ENCODE peak calls at places on chromosomes 4 and X, in six cellular contexts. P is HepG2; E is CD8-positive, alpha-beta T cell; I is lower lobe of right lung; H is IMR-90; U is uterus. N is an unnamed sample.

GRCh38 chr4:152929888-152930287 is 6.2 kb upstream of the FHDC1 start:
- DNase-seq in P (no peak), E (no peak), I (no peak), H (no peak), U (no peak), N (no peak)

GRCh38 chrX:129360175-129360574 is 163.1 kb downstream of the SMARCA1 start:
- DNase-seq in P (peak), E (peak), I (no peak), H (peak), U (no peak), N (no peak)

GRCh38 chr4:8079031-8079885 is 79.4 kb downstream of the ABLIM2 start:
- DNase-seq in P (no peak), E (no peak), I (peak), H (no peak), U (no peak), N (peak)

GRCh38 chr4:30720656-30721352 is 635 bp downstream of the PCDH7 start:
- DNase-seq in P (no peak), E (no peak), I (no peak), H (peak), U (peak), N (peak)

GRCh38 chrX:130497531-130497930 is 95.7 kb downstream of the RBMX2 start:
- DNase-seq in P (no peak), E (no peak), I (no peak), H (no peak), U (no peak), N (no peak)

GRCh38 chrX:66046612-66047235 is 6.8 kb upstream of the VSIG4 start:
- DNase-seq in P (no peak), E (no peak), I (no peak), H (no peak), U (no peak), N (no peak)

GRCh38 chr4:52071786-52072552 is 20.9 kb downstream of the SPATA18 start:
- DNase-seq in P (no peak), E (no peak), I (no peak), H (no peak), U (no peak), N (no peak)

GRCh38 chr4:126028871-126029270 is 714.1 kb downstream of the FAT4 start:
- DNase-seq in P (no peak), E (no peak), I (no peak), H (peak), U (no peak), N (no peak)

GRCh38 chr4:17058506-17058905 is 160.1 kb upstream of the LDB2 start:
- DNase-seq in P (no peak), E (no peak), I (no peak), H (peak), U (peak), N (no peak)

GRCh38 chrX:71989768-71990167 is 79.1 kb downstream of the NHSL2 start:
- DNase-seq in P (no peak), E (no peak), I (no peak), H (peak), U (no peak), N (no peak)

GRCh38 chrX:50198348-50198747 is 2.5 kb downstream of the AKAP4 start:
- DNase-seq in P (no peak), E (no peak), I (no peak), H (no peak), U (no peak), N (no peak)

GRCh38 chr4:112563431-112564200 is 47.6 kb upstream of the NEUROG2 start:
- DNase-seq in P (no peak), E (no peak), I (no peak), H (no peak), U (no peak), N (no peak)

GRCh38 chr4:67918428-67918827 is 34.6 kb upstream of the TMPRSS11D start:
- DNase-seq in P (no peak), E (no peak), I (no peak), H (no peak), U (no peak), N (no peak)

GRCh38 chr4:44679060-44679459 is 840 bp downstream of the GUF1 start:
- DNase-seq in P (no peak), E (no peak), I (no peak), H (no peak), U (no peak), N (no peak)

GRCh38 chr4:3826247-3827172 is 60.3 kb downstream of the ADRA2C start:
- DNase-seq in P (peak), E (no peak), I (peak), H (no peak), U (no peak), N (peak)

GRCh38 chr4:3829954-3830773 is 64.0 kb downstream of the ADRA2C start:
- DNase-seq in P (peak), E (no peak), I (no peak), H (no peak), U (no peak), N (peak)

GRCh38 chr4:3829211-3829953 is 63.2 kb downstream of the ADRA2C start:
- DNase-seq in P (no peak), E (no peak), I (peak), H (no peak), U (no peak), N (peak)

GRCh38 chr4:3828546-3828945 is 62.4 kb downstream of the ADRA2C start:
- DNase-seq in P (no peak), E (no peak), I (peak), H (no peak), U (no peak), N (peak)

GRCh38 chr4:3827616-3828492 is 61.7 kb downstream of the ADRA2C start:
- DNase-seq in P (peak), E (no peak), I (peak), H (peak), U (peak), N (peak)
- H3K27ac ChIP-seq in P (peak), E (no peak), I (no peak), H (no peak), U (no peak), N (peak)

DNA sequence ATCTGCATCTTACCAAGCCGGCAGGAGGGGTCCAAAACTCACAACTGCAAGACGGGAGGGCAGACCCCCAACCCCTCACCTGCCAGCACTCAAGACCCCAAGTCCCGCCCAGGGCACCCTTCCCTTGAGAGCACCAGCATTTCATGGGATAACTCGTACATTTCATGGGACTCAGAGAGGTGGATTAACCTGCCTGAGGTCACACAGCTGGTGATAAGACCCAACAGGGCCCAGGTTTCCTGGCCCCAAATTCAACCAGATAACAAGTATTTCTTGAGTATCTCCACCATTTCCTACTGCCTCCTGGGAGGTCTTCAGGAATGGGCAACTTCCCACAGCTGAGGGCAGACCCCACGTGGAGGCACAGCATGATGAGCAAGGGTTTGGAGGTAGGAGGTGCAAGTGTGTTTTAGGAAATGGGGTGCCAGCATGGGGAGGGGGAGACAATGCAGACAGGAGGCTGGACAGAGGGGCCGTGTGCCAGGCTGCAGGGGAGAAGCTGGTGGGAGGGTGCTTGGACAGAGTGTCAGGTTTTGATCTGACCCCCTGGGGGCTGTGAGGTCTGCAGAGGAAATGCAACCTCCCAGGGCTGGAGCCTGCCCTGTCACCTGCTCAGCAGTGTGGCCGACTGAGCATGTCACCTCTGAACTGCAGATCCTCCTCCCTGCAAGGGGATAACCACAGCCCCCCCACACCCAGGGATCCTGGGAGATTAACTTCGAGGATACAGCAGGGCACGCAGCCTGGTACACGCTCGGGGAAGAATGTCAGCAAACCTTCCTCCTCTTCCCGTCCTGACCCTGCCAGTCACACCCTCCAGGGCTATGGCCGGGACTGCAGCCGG is 4.4 kb downstream of the ADRA2C start:
- DNase-seq in P (no peak), E (no peak), I (no peak), H (no peak), U (no peak), N (no peak)
- H3K27ac ChIP-seq in P (no peak), E (no peak), I (no peak), H (no peak), U (no peak), N (no peak)

GRCh38 chr4:26289421-26289820 is 31.4 kb upstream of the RBPJ start:
- DNase-seq in P (no peak), E (no peak), I (no peak), H (no peak), U (no peak), N (no peak)

GRCh38 chr4:26290276-26290675 is 30.5 kb upstream of the RBPJ start:
- DNase-seq in P (no peak), E (no peak), I (no peak), H (no peak), U (no peak), N (no peak)

GRCh38 chr4:26288308-26288982 is 32.4 kb upstream of the RBPJ start:
- DNase-seq in P (no peak), E (no peak), I (peak), H (peak), U (no peak), N (no peak)

GRCh38 chr4:26285272-26285671 is 35.5 kb upstream of the RBPJ start:
- DNase-seq in P (no peak), E (no peak), I (no peak), H (no peak), U (no peak), N (no peak)

GRCh38 chr4:26287748-26288147 is 33.1 kb upstream of the RBPJ start:
- DNase-seq in P (no peak), E (no peak), I (no peak), H (no peak), U (no peak), N (no peak)
- H3K27ac ChIP-seq in P (no peak), E (no peak), I (peak), H (peak), U (no peak), N (no peak)

GRCh38 chr4:15936495-15936894 is 2.0 kb downstream of the FGFBP1 start:
- DNase-seq in P (no peak), E (no peak), I (peak), H (no peak), U (no peak), N (no peak)
- H3K27ac ChIP-seq in P (no peak), E (no peak), I (no peak), H (no peak), U (no peak), N (no peak)

DNA sequence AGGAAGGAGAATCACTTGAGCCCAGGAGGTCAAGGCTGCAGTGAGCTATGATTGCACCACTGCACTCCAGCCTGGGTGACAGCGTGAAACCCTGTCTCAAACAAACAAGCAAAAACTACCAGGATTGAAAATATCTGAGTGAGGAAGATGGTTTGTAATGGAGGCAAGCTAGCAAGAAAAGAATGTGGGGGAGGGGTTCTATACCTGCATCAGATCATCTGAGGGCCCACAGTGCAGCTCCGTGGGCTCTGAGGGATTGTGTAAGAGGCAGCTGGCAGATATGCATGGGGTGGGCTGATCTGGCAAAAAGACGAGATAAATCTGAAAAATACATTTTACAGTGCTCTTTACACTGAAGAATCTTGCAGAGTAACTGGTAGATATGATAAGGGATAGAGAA is 28.9 kb upstream of the CHRNA9 start:
- DNase-seq in P (no peak), E (no peak), I (no peak), H (no peak), U (no peak), N (no peak)
- H3K27ac ChIP-seq in P (no peak), E (peak), I (no peak), H (no peak), U (no peak), N (no peak)

GRCh38 chr4:138859249-138859648 is 156.3 kb upstream of the NOCT start:
- DNase-seq in P (no peak), E (no peak), I (no peak), H (no peak), U (no peak), N (no peak)
- H3K27ac ChIP-seq in P (no peak), E (no peak), I (no peak), H (no peak), U (no peak), N (peak)

GRCh38 chr4:9808077-9808476 is 26.6 kb downstream of the DRD5 start:
- DNase-seq in P (no peak), E (no peak), I (no peak), H (no peak), U (no peak), N (no peak)
- H3K27ac ChIP-seq in P (no peak), E (no peak), I (no peak), H (no peak), U (no peak), N (no peak)

DNA sequence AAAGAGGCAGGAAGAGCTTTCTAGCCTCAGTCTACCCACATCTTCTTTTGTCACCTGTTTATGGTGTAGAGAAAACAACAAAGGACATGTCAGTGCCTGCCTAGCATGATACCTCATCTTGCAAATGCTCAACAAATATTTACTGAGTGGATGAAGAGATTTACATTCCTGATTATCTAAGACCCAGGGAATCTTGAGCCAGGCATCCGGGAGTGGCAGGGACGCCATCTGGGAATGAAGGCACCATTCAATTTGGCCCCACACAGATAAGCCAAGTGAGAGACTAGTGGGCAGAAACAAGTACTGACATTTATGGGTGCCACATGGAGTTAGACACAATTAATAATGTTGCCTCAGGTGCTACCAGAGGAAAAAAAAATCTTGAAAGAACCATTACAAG is 36.8 kb upstream of the CASK start:
- DNase-seq in P (no peak), E (no peak), I (no peak), H (no peak), U (no peak), N (no peak)
- H3K27ac ChIP-seq in P (no peak), E (no peak), I (no peak), H (no peak), U (no peak), N (no peak)

GRCh38 chrX:35046646-35047231 is 104.1 kb downstream of the FAM47B start:
- DNase-seq in P (no peak), E (no peak), I (no peak), H (no peak), U (no peak), N (no peak)
- H3K27ac ChIP-seq in P (no peak), E (no peak), I (no peak), H (no peak), U (peak), N (no peak)

GRCh38 chr4:86961103-86961502 is 26.3 kb downstream of the AFF1 start:
- DNase-seq in P (no peak), E (no peak), I (no peak), H (no peak), U (no peak), N (no peak)
- H3K27ac ChIP-seq in P (peak), E (no peak), I (peak), H (no peak), U (peak), N (no peak)

N was measured in kidney.